ENCODE peak calls at places on chromosomes 2 and 18, in seven cellular contexts. Z, J, E, W, R, Q and Y are unnamed samples.

GRCh38 chr2:239587836-239588235 is 187.0 kb upstream of the HDAC4 start:
- DNase-seq in Z (no peak), J (no peak), E (no peak), W (no peak), R (no peak), Q (no peak), Y (no peak)

GRCh38 chr2:84516234-84516986 is at the start of gene DNAH6:
- DNase-seq in Z (peak), J (peak), E (peak), W (peak), R (peak), Q (no peak), Y (peak)

GRCh38 chr2:143575340-143575739 is 446.1 kb downstream of the ARHGAP15 start:
- DNase-seq in Z (no peak), J (no peak), E (no peak), W (no peak), R (no peak), Q (peak), Y (no peak)

GRCh38 chr2:151669585-151670081 is 64.6 kb downstream of the NEB start:
- DNase-seq in Z (no peak), J (no peak), E (no peak), W (no peak), R (no peak), Q (no peak), Y (no peak)

GRCh38 chr18:48994044-48994651 is 43.4 kb upstream of the SMAD7 start:
- DNase-seq in Z (peak), J (no peak), E (no peak), W (no peak), R (no peak), Q (no peak), Y (peak)

GRCh38 chr2:9139491-9140443 is 66.8 kb upstream of the ASAP2 start:
- DNase-seq in Z (no peak), J (peak), E (peak), W (peak), R (no peak), Q (peak), Y (no peak)

GRCh38 chr2:46774499-46775228 is 140.9 kb downstream of the MCFD2 start:
- DNase-seq in Z (peak), J (no peak), E (no peak), W (no peak), R (no peak), Q (no peak), Y (no peak)

GRCh38 chr2:74290466-74291216 is 52.6 kb downstream of the SLC4A5 start:
- DNase-seq in Z (no peak), J (peak), E (peak), W (no peak), R (no peak), Q (peak), Y (no peak)

GRCh38 chr2:194700116-194700515 is 956.9 kb upstream of the SLC39A10 start:
- DNase-seq in Z (no peak), J (no peak), E (no peak), W (no peak), R (no peak), Q (no peak), Y (no peak)

GRCh38 chr2:174914894-174915760 is 90.1 kb downstream of the CHN1 start:
- DNase-seq in Z (no peak), J (no peak), E (no peak), W (no peak), R (no peak), Q (no peak), Y (peak)

GRCh38 chr2:240428245-240428644 is 7.2 kb upstream of the GPC1 start:
- DNase-seq in Z (no peak), J (no peak), E (no peak), W (no peak), R (peak), Q (no peak), Y (no peak)

GRCh38 chr2:55428258-55428657 is 8.6 kb upstream of the CCDC88A start:
- DNase-seq in Z (no peak), J (no peak), E (no peak), W (no peak), R (no peak), Q (no peak), Y (no peak)

GRCh38 chr2:71930073-71930681 is 217.5 kb downstream of the CYP26B1 start:
- DNase-seq in Z (no peak), J (no peak), E (no peak), W (no peak), R (peak), Q (no peak), Y (peak)

GRCh38 chr2:26244479-26245230 is at the start of the genes HADHA and HADHB:
- DNase-seq in Z (peak), J (peak), E (peak), W (peak), R (peak), Q (peak), Y (peak)
- TF ChIP-seq CTCF in Z (peak), J (peak), E (no peak), W (peak), R (no peak), Q (peak), Y (peak)

GRCh38 chr2:198715304-198715703 is 742.4 kb downstream of the SATB2 start:
- DNase-seq in Z (no peak), J (no peak), E (no peak), W (no peak), R (no peak), Q (no peak), Y (no peak)

GRCh38 chr2:198711484-198711883 is 746.3 kb downstream of the SATB2 start:
- DNase-seq in Z (no peak), J (no peak), E (no peak), W (no peak), R (no peak), Q (no peak), Y (no peak)

GRCh38 chr2:198717451-198717850 is 740.3 kb downstream of the SATB2 start:
- DNase-seq in Z (no peak), J (no peak), E (no peak), W (no peak), R (no peak), Q (peak), Y (no peak)

GRCh38 chr2:198710562-198710961 is 747.2 kb downstream of the SATB2 start:
- DNase-seq in Z (no peak), J (no peak), E (no peak), W (no peak), R (no peak), Q (no peak), Y (no peak)

GRCh38 chr2:198712485-198712884 is 745.3 kb downstream of the SATB2 start:
- DNase-seq in Z (no peak), J (no peak), E (no peak), W (no peak), R (no peak), Q (no peak), Y (no peak)
- TF ChIP-seq CTCF in Z (no peak), J (no peak), E (no peak), W (no peak), R (no peak), Q (no peak), Y (no peak)

GRCh38 chr18:46759885-46760284 is 3.0 kb upstream of the ST8SIA5 start:
- DNase-seq in Z (no peak), J (no peak), E (no peak), W (no peak), R (no peak), Q (no peak), Y (no peak)
- TF ChIP-seq CTCF in Z (no peak), J (no peak), E (no peak), W (no peak), R (no peak), Q (no peak), Y (no peak)

GRCh38 chr18:80171190-80171872 is 62.3 kb downstream of the ADNP2 start:
- DNase-seq in Z (peak), J (peak), E (peak), W (no peak), R (no peak), Q (no peak), Y (no peak)

GRCh38 chr18:80172056-80172455 is 63.0 kb downstream of the ADNP2 start:
- DNase-seq in Z (no peak), J (no peak), E (no peak), W (no peak), R (no peak), Q (no peak), Y (no peak)

GRCh38 chr18:80169607-80170006 is 60.5 kb downstream of the ADNP2 start:
- DNase-seq in Z (no peak), J (no peak), E (no peak), W (no peak), R (no peak), Q (no peak), Y (no peak)

GRCh38 chr18:80168982-80169381 is 59.9 kb downstream of the ADNP2 start:
- DNase-seq in Z (no peak), J (no peak), E (no peak), W (no peak), R (no peak), Q (no peak), Y (no peak)

DNA sequence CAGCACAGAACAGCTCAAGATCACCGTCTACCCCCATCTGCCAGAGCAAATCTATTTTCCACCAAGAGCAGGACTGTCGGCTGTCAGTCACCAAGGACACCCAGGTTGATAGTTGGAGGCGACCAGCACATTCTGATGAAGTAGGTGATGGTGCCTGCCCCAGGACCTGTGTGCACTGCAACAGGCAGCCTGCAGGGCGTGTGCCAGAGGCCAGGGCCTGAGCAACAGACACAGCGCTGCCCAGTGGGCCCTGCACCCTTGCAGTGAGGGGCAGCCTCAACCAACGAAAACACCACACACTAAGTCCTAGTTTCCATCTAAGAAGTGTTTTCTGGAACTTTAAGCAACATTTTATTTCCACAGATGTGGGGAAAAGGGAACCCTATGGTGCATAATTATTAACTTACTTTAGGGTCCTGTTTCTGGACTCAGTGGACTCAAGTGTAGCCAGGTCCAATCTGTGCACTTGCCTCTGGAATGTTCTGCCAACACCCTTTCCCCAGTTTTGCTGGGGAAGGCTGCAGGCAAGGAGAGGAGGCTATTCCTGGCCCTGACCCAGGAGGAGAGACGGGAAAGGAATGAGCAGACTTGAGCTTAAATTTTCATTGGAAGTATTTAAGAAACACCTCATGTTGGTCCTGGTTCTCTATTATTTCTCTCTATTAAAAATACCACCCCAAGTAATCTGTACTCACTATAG is 61.5 kb downstream of the ADNP2 start:
- DNase-seq in Z (no peak), J (no peak), E (no peak), W (no peak), R (no peak), Q (no peak), Y (no peak)
- TF ChIP-seq CTCF in Z (no peak), J (no peak), E (no peak), W (no peak), R (no peak), Q (no peak), Y (no peak)

GRCh38 chr2:176643711-176644110 is 374.5 kb downstream of the MTX2 start:
- DNase-seq in Z (no peak), J (no peak), E (no peak), W (no peak), R (no peak), Q (no peak), Y (no peak)
- TF ChIP-seq CTCF in Z (no peak), J (no peak), E (no peak), W (no peak), R (no peak), Q (no peak), Y (no peak)

GRCh38 chr2:176134978-176135575 is 5.6 kb downstream of the HOXD8 start:
- DNase-seq in Z (no peak), J (no peak), E (no peak), W (no peak), R (no peak), Q (no peak), Y (no peak)
- TF ChIP-seq CTCF in Z (peak), J (no peak), E (no peak), W (no peak), R (no peak), Q (no peak), Y (no peak)